ENCODE peak calls at places on chromosome 22, in five cellular contexts. J is K562, H is HepG2, M is H1, D is GM12878. Q is an unnamed sample.

GRCh38 chr22:22909605-22910271 is 22.1 kb downstream of the IGLL5 start:
- DNase-seq in J (no peak), H (no peak), M (no peak), D (no peak), Q (no peak)

GRCh38 chr22:46336119-46337078 is 885 bp downstream of the TRMU start:
- DNase-seq in J (peak), H (peak), M (no peak), D (no peak), Q (peak)

GRCh38 chr22:20993304-20994127 is 8.4 kb downstream of the THAP7 start:
- DNase-seq in J (no peak), H (no peak), M (no peak), D (no peak), Q (no peak)

GRCh38 chr22:30876925-30877553 is 91.5 kb downstream of the MORC2 start:
- DNase-seq in J (no peak), H (no peak), M (no peak), D (no peak), Q (peak)

GRCh38 chr22:30087611-30088010 is 7.3 kb downstream of the HORMAD2 start:
- DNase-seq in J (no peak), H (no peak), M (no peak), D (no peak), Q (no peak)

GRCh38 chr22:37502342-37503182 is 16.4 kb upstream of the MFNG start:
- DNase-seq in J (no peak), H (peak), M (no peak), D (no peak), Q (no peak)

GRCh38 chr22:37676691-37677627 is 1.5 kb downstream of the LGALS1 start:
- DNase-seq in J (peak), H (peak), M (peak), D (no peak), Q (peak)

GRCh38 chr22:30905696-30906341 is 62.8 kb downstream of the MORC2 start:
- DNase-seq in J (no peak), H (no peak), M (no peak), D (no peak), Q (no peak)

GRCh38 chr22:24583221-24583971 is 9.5 kb downstream of the LRRC75B start:
- DNase-seq in J (no peak), H (peak), M (no peak), D (no peak), Q (peak)

GRCh38 chr22:38347181-38347943 is 30.1 kb upstream of the CSNK1E start:
- DNase-seq in J (no peak), H (no peak), M (no peak), D (no peak), Q (no peak)

GRCh38 chr22:19016081-19016480 is 80.0 kb upstream of the PRODH start:
- DNase-seq in J (no peak), H (no peak), M (no peak), D (no peak), Q (no peak)

GRCh38 chr22:38731703-38732161 is 24.1 kb downstream of the SUN2 start:
- DNase-seq in J (no peak), H (no peak), M (no peak), D (no peak), Q (no peak)

GRCh38 chr22:39959640-39960447 is at the start of gene TMA7B:
- DNase-seq in J (peak), H (no peak), M (no peak), D (no peak), Q (peak)

GRCh38 chr22:19825016-19825339 is 29.7 kb downstream of the GNB1L start:
- DNase-seq in J (no peak), H (no peak), M (no peak), D (no peak), Q (no peak)

GRCh38 chr22:24554316-24555159 is at the start of gene GUCD1:
- DNase-seq in J (no peak), H (no peak), M (no peak), D (no peak), Q (no peak)

GRCh38 chr22:20813056-20813455 is 39.1 kb downstream of the SERPIND1 start:
- DNase-seq in J (no peak), H (no peak), M (no peak), D (no peak), Q (no peak)

DNA sequence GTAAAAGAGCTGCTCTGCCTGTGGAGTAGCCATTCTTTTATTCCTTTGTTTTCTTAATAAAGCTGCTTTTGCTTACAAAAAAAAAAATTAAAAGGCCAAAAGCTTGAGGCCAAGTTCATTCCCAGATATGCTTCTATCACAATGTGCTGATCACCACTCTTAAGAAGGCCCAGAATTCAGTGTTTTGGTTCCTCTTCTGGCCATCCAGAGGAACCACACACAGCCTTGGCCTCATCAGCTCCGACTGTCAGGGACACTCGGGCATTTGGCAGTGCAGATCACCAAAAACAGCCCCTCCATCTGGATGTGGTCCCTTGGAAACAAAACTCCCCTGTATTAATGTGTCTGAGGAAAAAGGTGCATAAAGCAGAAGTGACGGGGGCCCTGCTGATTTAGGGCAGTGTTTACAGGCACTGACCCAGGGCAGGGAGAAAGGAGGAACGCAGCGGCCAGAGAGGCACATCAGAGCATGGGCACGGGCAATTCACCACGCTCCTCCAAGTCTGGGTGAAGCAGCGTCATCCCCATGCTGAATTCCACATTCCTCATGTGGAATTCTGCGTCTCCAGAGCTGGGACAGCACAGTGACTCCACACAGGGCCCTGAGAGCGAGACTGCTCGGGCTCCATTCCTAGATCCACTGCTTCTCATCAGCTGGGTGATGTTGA is 17.7 kb downstream of the POLDIP3 start:
- DNase-seq in J (no peak), H (no peak), M (no peak), D (no peak), Q (no peak)
- TF ChIP-seq TAF1 in J (no peak), H (no peak), M (no peak), D (no peak), Q (no peak)

GRCh38 chr22:35539487-35539886 is 1.1 kb upstream of the RASD2 start:
- DNase-seq in J (no peak), H (no peak), M (no peak), D (no peak), Q (no peak)

GRCh38 chr22:35540600-35541253 is at the start of gene RASD2:
- DNase-seq in J (peak), H (no peak), M (no peak), D (no peak), Q (no peak)

GRCh38 chr22:35541254-35541748 is 670 bp downstream of the RASD2 start:
- DNase-seq in J (no peak), H (no peak), M (no peak), D (no peak), Q (peak)

GRCh38 chr22:35538801-35539321 is 1.8 kb upstream of the RASD2 start:
- DNase-seq in J (peak), H (no peak), M (no peak), D (no peak), Q (peak)

GRCh38 chr22:35539910-35540599 is 576 bp upstream of the RASD2 start:
- DNase-seq in J (peak), H (no peak), M (no peak), D (no peak), Q (peak)
- TF ChIP-seq MAX in J (peak), H (peak), M (peak), D (no peak), Q (peak)

GRCh38 chr22:17379939-17380710 is 10.9 kb downstream of the CECR2 start:
- DNase-seq in J (no peak), H (no peak), M (no peak), D (no peak), Q (no peak)
- TF ChIP-seq TAF1 in J (no peak), H (no peak), M (no peak), D (no peak), Q (no peak)

GRCh38 chr22:48662476-48663150 is 1165.1 kb downstream of the BRD1 start:
- DNase-seq in J (no peak), H (no peak), M (no peak), D (no peak), Q (no peak)
- TF ChIP-seq MAX in J (no peak), H (no peak), M (no peak), D (no peak), Q (no peak)

DNA sequence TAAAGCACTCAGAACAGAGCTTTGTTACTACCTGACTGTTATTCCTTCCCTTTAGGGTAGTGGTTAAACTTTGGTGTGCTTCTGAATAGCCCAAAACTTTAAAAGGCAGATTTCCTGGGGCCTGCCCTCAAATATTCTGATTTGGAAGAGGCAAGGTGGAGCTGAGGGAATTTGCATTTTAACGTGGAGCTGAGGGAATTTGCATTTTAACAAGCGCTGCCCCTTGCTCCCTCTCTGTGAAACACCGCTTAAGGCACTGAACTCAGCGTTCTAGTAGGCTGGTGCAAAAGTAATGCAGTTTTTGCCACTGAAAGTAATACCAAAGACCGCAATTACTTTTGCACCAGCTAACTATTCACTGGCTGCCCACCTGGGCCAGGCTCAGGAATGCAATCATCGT is 35.0 kb downstream of the TPST2 start:
- DNase-seq in J (no peak), H (no peak), M (peak), D (no peak), Q (no peak)
- TF ChIP-seq TAF1 in J (no peak), H (no peak), M (no peak), D (no peak), Q (no peak)

DNA sequence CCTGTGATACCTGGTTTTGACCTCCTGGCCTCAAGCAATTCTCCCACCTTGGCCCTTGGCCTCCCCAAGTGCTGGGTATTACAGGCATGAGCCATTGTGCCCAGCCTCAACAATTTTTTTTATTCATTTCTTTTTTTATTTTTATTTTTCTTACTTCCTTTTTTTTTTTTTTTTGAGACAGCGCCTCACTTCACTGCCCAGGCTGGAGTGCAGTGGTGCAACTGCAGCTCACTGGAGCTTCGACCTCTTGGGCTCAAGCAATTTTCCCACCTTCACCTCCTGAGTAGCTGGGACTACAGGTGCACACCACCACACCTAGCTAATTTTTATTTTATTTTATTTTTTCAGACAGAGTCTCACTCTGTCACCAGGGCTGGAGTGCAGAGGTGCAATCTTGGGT is 25.5 kb upstream of the CECR2 start:
- DNase-seq in J (no peak), H (no peak), M (no peak), D (no peak), Q (no peak)
- TF ChIP-seq MAX in J (no peak), H (no peak), M (no peak), D (no peak), Q (no peak)

GRCh38 chr22:34108168-34108567 is 187.9 kb upstream of the LARGE1 start:
- DNase-seq in J (no peak), H (no peak), M (no peak), D (no peak), Q (no peak)

GRCh38 chr22:34111210-34111824 is 191.0 kb upstream of the LARGE1 start:
- DNase-seq in J (peak), H (peak), M (no peak), D (no peak), Q (peak)

GRCh38 chr22:34102633-34103032 is 182.4 kb upstream of the LARGE1 start:
- DNase-seq in J (no peak), H (no peak), M (no peak), D (no peak), Q (no peak)

DNA sequence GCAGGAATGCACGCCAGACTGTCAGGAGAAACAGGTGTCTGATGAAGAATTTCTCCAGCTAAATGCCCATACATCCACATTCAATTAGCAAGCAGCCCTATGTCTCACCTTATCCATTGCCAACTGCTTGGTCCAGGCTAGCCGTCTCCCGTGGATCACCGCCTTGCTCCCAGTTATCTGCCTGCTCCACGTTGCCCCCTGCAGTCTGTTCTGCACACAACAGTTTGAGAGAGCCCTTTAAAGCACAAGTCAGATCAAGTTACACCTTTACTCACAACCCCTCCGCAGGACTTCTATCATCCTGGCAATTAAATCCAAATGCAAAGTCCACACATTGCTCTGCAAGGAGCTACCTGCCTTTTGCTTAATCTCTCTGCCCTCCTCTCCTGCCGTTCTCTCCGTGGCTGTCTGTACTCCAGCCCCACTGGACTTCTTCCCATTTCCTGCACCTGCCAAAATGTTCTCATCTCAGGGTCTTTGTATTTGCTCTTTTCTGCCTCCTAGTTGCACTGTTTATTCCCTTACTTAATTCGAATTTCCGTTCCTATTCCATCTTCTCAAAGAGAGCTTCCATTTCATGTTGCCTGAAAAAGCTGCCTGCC is 185.3 kb upstream of the LARGE1 start:
- DNase-seq in J (peak), H (peak), M (peak), D (no peak), Q (peak)
- TF ChIP-seq TAF1 in J (no peak), H (no peak), M (no peak), D (no peak), Q (no peak)

Q was measured in SK-N-SH.